ENCODE peak calls at places on chromosome 11, in four cellular contexts. O is ovary, R is sigmoid colon, D is IMR-90. P is an unnamed sample.
A peak's percentile ranks its signal among the peaks of the same experiment; 100 is the strongest.

GRCh38 chr11:65503923-65504670 is 5.3 kb downstream of the MALAT1 start:
- DNase-seq in O (no peak), D (peak; percentile 59), R (peak; percentile 56), P (no peak)

GRCh38 chr11:131923309-131923708 is 552.9 kb downstream of the NTM start:
- DNase-seq in O (no peak), D (peak; percentile 28), R (no peak), P (no peak)

GRCh38 chr11:117546431-117547160 is 218.9 kb downstream of the CEP164 start:
- DNase-seq in R (no peak), O (no peak), D (no peak), P (no peak)

GRCh38 chr11:79437981-79438630 is 2.7 kb downstream of the TENM4 start:
- DNase-seq in D (peak; percentile 63), R (peak; percentile 67), O (peak; percentile 64), P (no peak)

GRCh38 chr11:17775507-17776212 is 41.1 kb downstream of the KCNC1 start:
- DNase-seq in D (no peak), O (no peak), R (peak; percentile 44), P (no peak)

GRCh38 chr11:85307381-85307780 is 319.8 kb downstream of the DLG2 start:
- DNase-seq in D (no peak), O (no peak), R (no peak), P (no peak)

GRCh38 chr11:117394221-117394925 is 66.7 kb downstream of the CEP164 start:
- DNase-seq in R (peak; percentile 45), O (no peak), D (no peak), P (no peak)

GRCh38 chr11:105344938-105345337 is 205.4 kb upstream of the CARD18 start:
- DNase-seq in D (no peak), O (no peak), R (no peak), P (no peak)

GRCh38 chr11:125078516-125079140 is 15.5 kb downstream of the SLC37A2 start:
- DNase-seq in O (no peak), R (no peak), D (no peak), P (no peak)

DNA sequence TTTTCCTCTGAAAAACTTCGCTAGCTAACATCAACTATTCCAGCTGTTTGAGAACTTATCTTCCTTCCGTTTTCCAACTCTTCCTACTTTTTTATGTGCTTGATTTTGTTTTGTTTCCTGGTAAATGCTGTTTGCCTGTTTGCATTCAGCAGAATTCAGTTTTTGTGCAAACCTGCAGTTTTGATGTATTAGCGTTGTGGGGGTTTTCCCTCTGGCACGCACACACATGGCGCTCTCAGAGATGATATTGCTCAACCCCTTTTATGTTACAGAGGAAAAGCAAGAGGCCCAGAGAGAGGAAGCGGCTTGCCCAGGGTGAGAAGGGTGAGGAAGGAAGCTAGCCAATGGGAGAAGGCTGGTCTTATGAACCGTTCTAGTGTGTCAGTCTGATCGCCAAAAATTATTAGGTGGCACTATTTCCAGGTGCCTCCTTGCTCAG is 706 bp upstream of the CTSC start:
- DNase-seq in O (peak; percentile 55), D (peak; percentile 84), R (peak; percentile 77), P (peak; percentile 58)
- TF ChIP-seq POLR2A in O (no peak), D (no peak), R (no peak), P (no peak)

GRCh38 chr11:74749965-74750296 is 1.3 kb downstream of the RNF169 start:
- DNase-seq in D (no peak), R (no peak), O (no peak), P (peak; percentile 39)

GRCh38 chr11:74756571-74756970 is 7.9 kb downstream of the RNF169 start:
- DNase-seq in O (no peak), R (no peak), D (no peak), P (no peak)

GRCh38 chr11:74749127-74749964 is 697 bp downstream of the RNF169 start:
- DNase-seq in D (peak; percentile 29), O (peak; percentile 48), R (no peak), P (peak; percentile 75)

GRCh38 chr11:74755395-74755995 is 6.8 kb downstream of the RNF169 start:
- DNase-seq in D (peak; percentile 4), O (no peak), R (no peak), P (no peak)

DNA sequence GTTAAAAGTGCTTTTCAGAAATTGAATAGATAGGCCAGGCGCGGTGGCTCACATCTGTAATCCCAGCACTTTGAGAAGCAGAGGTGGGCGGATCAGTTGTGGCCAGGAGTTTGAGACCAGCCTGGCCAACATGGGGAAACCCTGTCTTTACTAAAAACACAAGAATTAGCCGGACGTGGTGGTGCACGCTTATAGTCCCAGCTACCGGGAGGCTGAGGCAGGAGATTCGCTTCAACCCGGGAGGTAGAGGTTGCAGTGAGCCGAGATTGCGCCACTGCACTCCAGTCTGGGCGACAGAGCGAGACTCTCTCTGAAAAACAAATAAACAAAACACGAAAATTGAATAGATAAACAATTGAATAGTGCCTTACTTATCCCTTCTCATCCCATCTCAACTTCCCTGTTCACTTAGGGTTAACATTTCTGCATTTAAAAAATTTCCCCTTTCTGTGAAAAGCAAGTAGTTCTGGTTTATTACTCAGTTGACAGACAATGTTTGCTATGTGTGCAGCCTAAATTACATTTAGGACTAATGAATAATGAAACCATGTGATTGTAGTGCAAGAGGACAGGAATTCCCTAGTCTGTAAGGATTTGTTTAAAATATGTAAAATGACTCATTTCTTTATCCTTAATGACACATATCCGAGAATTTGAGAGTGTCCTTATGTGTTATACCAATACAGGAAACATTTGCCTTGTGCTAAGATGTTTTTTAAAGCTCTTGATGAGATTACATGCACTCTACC is 6.0 kb downstream of the RNF169 start:
- DNase-seq in R (no peak), D (peak; percentile 96), O (no peak), P (no peak)
- TF ChIP-seq POLR2A in R (no peak), D (no peak), O (no peak), P (no peak)

GRCh38 chr11:34052036-34052607 is 591 bp downstream of the CAPRIN1 start:
- DNase-seq in O (peak; percentile 90), R (peak; percentile 94), D (peak; percentile 84), P (peak; percentile 94)
- TF ChIP-seq POLR2A in O (peak; percentile 31), R (no peak), D (peak; percentile 55), P (peak; percentile 14)

GRCh38 chr11:47268448-47269001 is 1.4 kb upstream of the MADD start:
- DNase-seq in O (no peak), D (no peak), R (no peak), P (no peak)
- TF ChIP-seq POLR2A in O (no peak), D (no peak), R (no peak), P (no peak)

DNA sequence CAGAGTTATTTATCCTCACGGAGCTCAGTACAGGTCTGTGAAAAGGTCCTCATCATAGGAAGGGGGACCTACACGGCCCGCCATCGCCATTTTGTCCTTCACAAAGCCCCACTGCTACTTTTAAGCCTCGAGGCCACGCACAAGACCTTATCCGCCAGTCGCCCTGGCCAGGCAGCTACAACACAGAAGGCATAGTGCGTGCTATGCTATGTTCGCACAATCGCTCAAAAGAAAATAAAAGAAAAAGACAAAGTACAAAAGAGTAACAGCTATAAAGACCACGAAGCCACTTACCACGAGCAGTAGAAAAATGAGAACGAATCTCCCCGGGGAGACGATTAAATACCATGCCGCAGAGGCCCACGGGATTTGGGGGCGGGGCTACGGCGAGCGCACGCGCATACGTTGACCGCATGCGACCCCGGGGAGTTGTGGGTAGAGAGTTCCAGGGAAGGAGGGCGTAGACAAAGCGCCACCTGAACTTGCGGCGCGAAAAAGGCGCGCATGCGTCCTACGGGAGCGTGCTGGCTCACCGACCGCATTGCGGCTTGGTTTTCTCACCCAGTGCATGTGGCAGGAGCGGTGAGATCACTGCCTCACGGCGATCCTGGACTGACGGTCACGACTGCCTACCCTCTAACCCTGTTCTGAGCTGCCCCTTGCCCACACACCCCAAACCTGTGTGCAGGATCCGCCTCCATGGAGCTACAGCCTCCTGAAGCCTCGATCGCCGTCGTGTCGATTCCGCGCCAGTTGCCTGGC is 16.4 kb upstream of the WDR74 start:
- DNase-seq in O (peak; percentile 97), R (peak; percentile 98), D (peak; percentile 98), P (peak; percentile 100)
- TF ChIP-seq POLR2A in O (peak; percentile 96), R (peak; percentile 98), D (peak; percentile 100), P (peak; percentile 100)

GRCh38 chr11:1676254-1676740 is 20.7 kb upstream of the KRTAP5-6 start:
- DNase-seq in R (no peak), O (no peak), D (no peak), P (no peak)
- TF ChIP-seq POLR2A in R (no peak), O (no peak), D (no peak), P (no peak)

GRCh38 chr11:73854680-73855079 is 22.0 kb downstream of the COA4 start:
- DNase-seq in R (no peak), O (no peak), D (peak; percentile 59), P (no peak)
- TF ChIP-seq POLR2A in R (no peak), O (no peak), D (no peak), P (no peak)

DNA sequence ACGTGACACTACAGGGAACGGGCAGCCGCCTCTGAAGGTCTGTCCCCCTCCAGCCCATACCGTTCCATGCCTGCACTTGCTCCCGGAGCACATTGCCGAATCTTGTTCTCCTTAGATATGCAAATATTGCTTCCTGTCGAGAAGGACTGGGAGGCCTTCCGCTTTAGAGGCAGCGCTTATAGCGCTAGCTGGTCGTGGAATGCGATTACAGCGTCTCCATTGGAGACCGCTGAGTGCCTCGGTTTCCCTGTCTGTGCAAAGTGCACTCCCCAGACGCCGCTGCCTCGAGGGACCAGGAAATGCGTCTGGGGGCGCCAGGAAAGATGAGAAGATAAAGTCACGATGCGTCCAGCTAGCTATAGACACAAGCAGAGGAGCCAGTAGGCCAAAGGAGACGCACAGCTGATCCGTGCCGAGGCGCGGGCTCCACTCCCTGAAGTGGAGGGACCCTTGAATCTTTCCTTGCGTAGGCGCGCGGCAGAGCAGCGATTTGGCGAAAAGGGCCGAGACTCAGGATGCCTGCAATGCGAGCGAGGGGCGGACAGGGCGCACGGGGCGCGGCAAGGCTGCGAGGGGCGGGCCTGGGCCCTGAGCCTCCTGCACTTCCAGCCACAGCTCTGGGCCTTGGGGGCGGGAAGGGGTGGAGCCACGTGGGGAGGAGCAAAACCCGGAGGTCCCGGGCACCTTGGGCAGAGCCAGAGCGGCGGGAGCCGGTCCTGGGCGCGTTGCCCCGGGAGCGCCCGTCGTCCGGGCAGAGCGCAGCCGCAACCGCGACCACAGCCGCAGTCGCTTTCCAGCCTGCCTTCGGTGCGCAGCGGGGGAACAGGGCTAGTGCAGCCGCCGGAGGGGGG is at the start of gene RASSF10:
- DNase-seq in D (no peak), R (peak; percentile 63), O (no peak), P (no peak)
- TF ChIP-seq POLR2A in D (no peak), R (no peak), O (no peak), P (no peak)

GRCh38 chr11:67410984-67411784 is 4.3 kb upstream of the CARNS1 start:
- DNase-seq in O (no peak), D (no peak), R (no peak), P (no peak)

GRCh38 chr11:67415501-67416304 is at the start of gene CARNS1:
- DNase-seq in D (no peak), O (no peak), R (no peak), P (peak; percentile 50)

GRCh38 chr11:67411785-67412152 is 3.7 kb upstream of the CARNS1 start:
- DNase-seq in O (no peak), D (no peak), R (no peak), P (peak; percentile 53)

GRCh38 chr11:67412495-67413179 is 2.8 kb upstream of the CARNS1 start:
- DNase-seq in O (no peak), R (no peak), D (no peak), P (no peak)

DNA sequence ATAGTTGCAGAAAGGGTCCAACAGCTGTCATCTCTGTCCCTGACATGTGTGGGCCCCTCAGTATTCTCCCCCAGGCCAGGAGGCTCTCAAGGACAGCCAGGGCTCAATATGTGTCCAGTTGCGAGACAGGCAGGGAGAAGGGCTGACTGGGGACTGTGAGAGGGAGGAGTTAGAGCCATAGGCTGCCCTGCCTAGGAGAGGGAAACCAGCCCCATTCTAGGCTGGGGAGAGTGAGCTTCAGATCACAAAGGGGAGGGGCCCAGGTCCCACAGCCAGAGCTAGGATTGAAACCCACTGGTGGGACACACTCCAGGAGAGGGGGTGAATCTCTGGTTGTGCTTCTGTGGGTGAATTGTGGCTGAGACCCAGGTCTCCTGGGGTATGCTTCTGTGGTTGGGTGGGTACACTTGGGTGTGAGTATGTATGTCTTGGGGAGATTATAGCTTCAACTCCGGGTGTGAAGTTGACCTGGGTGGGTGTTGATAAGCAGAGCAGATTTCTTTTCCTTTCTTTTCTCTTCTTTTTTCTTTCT is 2.1 kb upstream of the CARNS1 start:
- DNase-seq in O (no peak), R (no peak), D (no peak), P (peak; percentile 88)
- TF ChIP-seq POLR2A in O (no peak), R (no peak), D (no peak), P (peak; percentile 39)

P was measured in erythroblast.